ENCODE peak calls at places on chromosome 18, in nine cellular contexts. U is Daoy; P is HuH-7.5; Q is activated naive CD8-positive, alpha-beta T cell treated with anti-CD3 and anti-CD28 coated beads for 36 hours; F is LHCN-M2; O is fibroblast of the aortic adventitia; S is neural crest cell; X is GM13976; T is epithelial cell of esophagus. D is an unnamed sample.
A peak's percentile ranks its signal among the peaks of the same experiment; 100 is the strongest.

GRCh38 chr18:36711813-36712444 is 116.9 kb downstream of the TPGS2 start:
- DNase-seq in S (no peak), Q (no peak), T (peak; percentile 93), U (peak; percentile 92), O (peak; percentile 83), F (peak; percentile 59), X (no peak), P (no peak), D (no peak)

GRCh38 chr18:23232331-23232730 is 97.0 kb downstream of the CABLES1 start:
- DNase-seq in O (no peak), P (no peak), S (no peak), T (no peak), U (no peak), X (no peak), F (no peak), Q (no peak), D (no peak)

GRCh38 chr18:47175895-47176575 is at the start of gene IER3IP1:
- DNase-seq in X (peak; percentile 92), F (peak; percentile 89), P (peak; percentile 55), Q (peak; percentile 87), S (peak; percentile 92), O (peak; percentile 90), U (peak; percentile 85), T (peak; percentile 96), D (peak; percentile 77)

GRCh38 chr18:23837591-23837990 is 148.3 kb downstream of the LAMA3 start:
- DNase-seq in O (peak; percentile 88), S (no peak), P (no peak), U (peak; percentile 51), Q (no peak), F (peak; percentile 69), T (peak; percentile 85), X (no peak), D (no peak)

GRCh38 chr18:74739926-74740325 is 142.3 kb downstream of the ZNF407 start:
- DNase-seq in T (no peak), X (no peak), O (peak; percentile 7), P (no peak), U (no peak), Q (no peak), F (no peak), S (no peak), D (no peak)

GRCh38 chr18:75407468-75408437 is 19.8 kb downstream of the SMIM21 start:
- DNase-seq in U (peak; percentile 32), X (no peak), Q (no peak), P (no peak), F (peak; percentile 65), S (no peak), O (peak; percentile 65), T (peak; percentile 60), D (no peak)

GRCh38 chr18:44802508-44802907 is 121.8 kb downstream of the SETBP1 start:
- DNase-seq in U (no peak), Q (no peak), S (no peak), T (peak; percentile 34), O (peak; percentile 39), F (peak; percentile 52), P (no peak), X (no peak), D (no peak)

GRCh38 chr18:26406294-26406693 is 142.1 kb downstream of the KCTD1 start:
- DNase-seq in S (no peak), O (no peak), Q (no peak), T (no peak), P (no peak), F (no peak), U (no peak), X (no peak), D (no peak)

GRCh38 chr18:13606589-13607254 is 119.6 kb downstream of the FAM210A start:
- DNase-seq in S (no peak), P (no peak), T (no peak), Q (no peak), F (no peak), O (no peak), U (no peak), X (no peak), D (no peak)

GRCh38 chr18:22279741-22280452 is 110.5 kb downstream of the GATA6 start:
- DNase-seq in U (no peak), O (peak; percentile 43), P (no peak), F (no peak), X (no peak), S (no peak), T (no peak), Q (no peak), D (no peak)

GRCh38 chr18:10138719-10139118 is 224.9 kb downstream of the VAPA start:
- DNase-seq in U (no peak), O (no peak), Q (no peak), F (no peak), T (no peak), X (no peak), P (no peak), S (no peak), D (no peak)

GRCh38 chr18:76453057-76453561 is 41.9 kb downstream of the ZNF516 start:
- DNase-seq in T (no peak), S (no peak), X (no peak), P (no peak), U (no peak), F (no peak), Q (no peak), O (no peak), D (no peak)

GRCh38 chr18:48721308-48721707 is 182.5 kb downstream of the CTIF start:
- DNase-seq in S (no peak), O (no peak), F (no peak), Q (no peak), X (no peak), P (no peak), T (no peak), U (no peak), D (no peak)

GRCh38 chr18:46095532-46095931 is 2.6 kb downstream of the ATP5F1A start:
- DNase-seq in X (no peak), Q (no peak), U (no peak), F (no peak), S (no peak), T (no peak), P (no peak), O (no peak), D (no peak)

GRCh38 chr18:79479114-79479760 is 83.5 kb downstream of the NFATC1 start:
- DNase-seq in P (no peak), Q (no peak), F (no peak), U (no peak), S (no peak), X (no peak), T (no peak), O (no peak), D (no peak)

GRCh38 chr18:78957140-78957539 is 22.5 kb upstream of the SALL3 start:
- DNase-seq in U (no peak), O (no peak), T (no peak), X (no peak), F (no peak), S (no peak), Q (no peak), P (no peak), D (no peak)

GRCh38 chr18:80104364-80104779 is 4.7 kb upstream of the ADNP2 start:
- DNase-seq in P (no peak), T (no peak), S (no peak), Q (no peak), X (no peak), F (no peak), U (no peak), O (no peak), D (no peak)

GRCh38 chr18:45058076-45058475 is 377.4 kb downstream of the SETBP1 start:
- DNase-seq in X (no peak), T (no peak), S (no peak), P (no peak), F (no peak), U (no peak), O (no peak), Q (no peak), D (no peak)

GRCh38 chr18:61765097-61765496 is 127.7 kb downstream of the RNF152 start:
- DNase-seq in O (peak; percentile 79), P (no peak), Q (no peak), T (peak; percentile 70), S (no peak), U (peak; percentile 26), X (no peak), F (peak; percentile 34), D (no peak)

GRCh38 chr18:57784034-57784815 is 18.9 kb downstream of the ATP8B1 start:
- DNase-seq in X (no peak), T (peak; percentile 79), O (peak; percentile 70), Q (no peak), F (peak; percentile 72), P (no peak), S (no peak), U (peak; percentile 40), D (no peak)

GRCh38 chr18:70172225-70172624 is 33.3 kb downstream of the RTTN start:
- DNase-seq in F (no peak), Q (no peak), X (no peak), S (no peak), U (no peak), O (peak; percentile 60), T (peak; percentile 12), P (no peak), D (no peak)

GRCh38 chr18:13175754-13176210 is 42.8 kb upstream of the LDLRAD4 start:
- DNase-seq in O (no peak), F (peak; percentile 3), U (peak; percentile 23), P (peak; percentile 80), X (peak; percentile 17), Q (no peak), S (no peak), T (peak; percentile 8), D (no peak)

GRCh38 chr18:63514326-63514725 is 27.8 kb upstream of the SERPINB12 start:
- DNase-seq in X (no peak), U (no peak), F (no peak), P (no peak), O (no peak), S (no peak), Q (no peak), T (no peak), D (no peak)

GRCh38 chr18:4734021-4734420 is 278.9 kb upstream of the DLGAP1 start:
- DNase-seq in P (no peak), X (no peak), Q (no peak), O (no peak), U (no peak), T (no peak), F (no peak), S (no peak), D (no peak)

GRCh38 chr18:63831080-63831788 is 56.0 kb downstream of the SERPINB7 start:
- DNase-seq in T (peak; percentile 43), U (peak; percentile 63), S (no peak), Q (no peak), P (no peak), X (no peak), O (no peak), F (peak; percentile 88), D (no peak)

GRCh38 chr18:54173250-54173649 is 51.2 kb downstream of the MBD2 start:
- DNase-seq in S (no peak), U (no peak), X (no peak), Q (no peak), P (no peak), T (no peak), O (no peak), F (no peak), D (no peak)

GRCh38 chr18:77059294-77059916 is 73.2 kb downstream of the MBP start:
- DNase-seq in S (peak; percentile 50), O (peak; percentile 80), T (peak; percentile 73), F (peak; percentile 77), X (no peak), U (peak; percentile 43), Q (no peak), P (peak; percentile 56), D (peak; percentile 27)

GRCh38 chr18:77811510-77811909 is 561.9 kb downstream of the GALR1 start:
- DNase-seq in X (no peak), F (no peak), Q (no peak), U (peak; percentile 83), T (peak; percentile 20), S (no peak), O (no peak), P (no peak), D (no peak)